ENCODE peak calls at places on chromosome 21, in eight cellular contexts. Z is HuH-7.5, Q is NCI-H526 treated with DMSO at 0.1 percent for 48 hours, N is cerebellar cortex, X is fibroblast of lung, D is RWPE2, V is Ammon's horn, S is glutamatergic neuron. Y is an unnamed sample.

GRCh38 chr21:35614412-35614901 is 445.9 kb downstream of the SETD4 start:
- DNase-seq in D (no peak), Q (no peak), V (no peak), S (no peak), X (peak; percentile 82), N (no peak), Z (no peak), Y (peak; percentile 43)

GRCh38 chr21:16072692-16073091 is 342.9 kb downstream of the USP25 start:
- DNase-seq in Q (peak; percentile 62), Z (no peak), N (peak; percentile 63), X (peak; percentile 98), S (no peak), D (no peak), V (no peak), Y (peak; percentile 54)

GRCh38 chr21:38126677-38127271 is 130.0 kb upstream of the KCNJ15 start:
- DNase-seq in N (peak; percentile 64), D (peak; percentile 65), X (peak; percentile 20), Z (peak; percentile 31), Q (peak; percentile 34), V (peak; percentile 54), S (peak; percentile 84), Y (peak; percentile 61)

GRCh38 chr21:35096959-35097358 is 47.9 kb upstream of the RUNX1 start:
- DNase-seq in Z (no peak), V (no peak), X (no peak), Q (no peak), S (no peak), D (no peak), N (no peak), Y (peak; percentile 18)

GRCh38 chr21:38448619-38449186 is 49.6 kb downstream of the ERG start:
- DNase-seq in S (no peak), V (no peak), X (no peak), Q (no peak), N (no peak), D (no peak), Z (no peak), Y (peak; percentile 22)

GRCh38 chr21:19731251-19731650 is 1267.0 kb upstream of the NCAM2 start:
- DNase-seq in D (no peak), Q (no peak), N (no peak), V (no peak), S (no peak), Z (no peak), X (no peak), Y (no peak)

GRCh38 chr21:35222541-35222941 is 173.4 kb upstream of the RUNX1 start:
- DNase-seq in X (no peak), V (no peak), S (no peak), Q (no peak), N (no peak), Z (no peak), D (no peak), Y (no peak)

GRCh38 chr21:21238882-21239400 is 240.7 kb downstream of the NCAM2 start:
- DNase-seq in V (no peak), D (no peak), X (no peak), S (no peak), Q (no peak), Z (no peak), N (no peak), Y (no peak)